ENCODE peak calls at places on chromosomes 4 and X, in four cellular contexts. O is midbrain, I is endothelial cell, L is ovary. A is an unnamed sample.

GRCh38 chr4:160364217-160364616 is 1261.3 kb downstream of the RAPGEF2 start:
- DNase-seq in O (no peak), I (no peak), L (no peak), A (no peak)

GRCh38 chrX:150063673-150064072 is 125.4 kb upstream of the EOLA2 start:
- DNase-seq in O (no peak), I (no peak), L (no peak), A (no peak)

GRCh38 chr4:72302981-72303704 is 265.9 kb downstream of the ADAMTS3 start:
- DNase-seq in O (peak; percentile 45), I (peak; percentile 59), L (no peak), A (peak; percentile 31)

GRCh38 chrX:126658447-126658846 is 105.8 kb upstream of the DCAF12L1 start:
- DNase-seq in O (no peak), I (no peak), L (no peak), A (no peak)

GRCh38 chr4:138673053-138673452 is 342.5 kb upstream of the NOCT start:
- DNase-seq in O (no peak), I (no peak), L (no peak), A (peak; percentile 28)

GRCh38 chr4:148054275-148054674 is 322.4 kb downstream of the ARHGAP10 start:
- DNase-seq in O (no peak), I (no peak), L (no peak), A (no peak)

GRCh38 chr4:101224358-101225218 is 122.7 kb downstream of the PPP3CA start:
- DNase-seq in O (no peak), I (no peak), L (no peak), A (no peak)

GRCh38 chr4:6257243-6258025 is 12.2 kb upstream of the WFS1 start:
- DNase-seq in O (no peak), I (peak; percentile 45), L (no peak), A (peak; percentile 24)

A was measured in adrenal gland.